ENCODE peak calls at places on chromosomes 2 and 18, in four cellular contexts. H is H1, S is GM23338, M is sigmoid colon. F is an unnamed sample.

GRCh38 chr2:150421252-150421651 is 66.2 kb downstream of the RND3 start:
- DNase-seq in H (no peak), S (no peak), M (no peak), F (no peak)

GRCh38 chr2:207012461-207012860 is 73.1 kb downstream of the CPO start:
- DNase-seq in H (no peak), S (no peak), M (no peak), F (no peak)

GRCh38 chr2:27871805-27872204 is 18.4 kb downstream of the RBKS start:
- DNase-seq in H (no peak), S (peak; percentile 2), M (no peak), F (no peak)

GRCh38 chr2:10449481-10449831 is 1.3 kb upstream of the ODC1 start:
- DNase-seq in H (no peak), S (no peak), M (no peak), F (no peak)

GRCh38 chr2:118644190-118644589 is 203.3 kb downstream of the EN1 start:
- DNase-seq in H (no peak), S (peak; percentile 14), M (no peak), F (no peak)

GRCh38 chr2:205556841-205557539 is 125.3 kb upstream of the NRP2 start:
- DNase-seq in H (no peak), S (peak; percentile 54), M (no peak), F (no peak)

GRCh38 chr2:60771508-60771907 is 15.4 kb downstream of the PAPOLG start:
- DNase-seq in H (no peak), S (no peak), M (no peak), F (no peak)

GRCh38 chr2:231601356-231602229 is 8.9 kb downstream of the TEX44 start:
- DNase-seq in H (peak; percentile 86), S (peak; percentile 97), M (peak; percentile 90), F (peak; percentile 94)

GRCh38 chr2:42053791-42054656 is 6.2 kb downstream of the PKDCC start:
- DNase-seq in H (no peak), S (no peak), M (peak; percentile 93), F (peak; percentile 71)

GRCh38 chr2:9780368-9781130 is 62.7 kb upstream of the TAF1B start:
- DNase-seq in H (no peak), S (no peak), M (no peak), F (no peak)

GRCh38 chr2:70527447-70528080 is 26.1 kb downstream of the TGFA start:
- DNase-seq in H (no peak), S (no peak), M (no peak), F (no peak)

GRCh38 chr2:151810506-151810905 is 17.7 kb downstream of the ARL5A start:
- DNase-seq in H (no peak), S (no peak), M (no peak), F (no peak)

GRCh38 chr2:72037322-72037721 is 110.3 kb downstream of the CYP26B1 start:
- DNase-seq in H (no peak), S (no peak), M (no peak), F (peak; percentile 60)

GRCh38 chr2:138846216-138846821 is 66.1 kb upstream of the NXPH2 start:
- DNase-seq in H (no peak), S (peak; percentile 62), M (no peak), F (no peak)

GRCh38 chr2:140863713-140864112 is 1267.1 kb downstream of the LRP1B start:
- DNase-seq in H (no peak), S (peak; percentile 76), M (no peak), F (no peak)

GRCh38 chr18:74113711-74114110 is 33.9 kb downstream of the FBXO15 start:
- DNase-seq in H (no peak), S (no peak), M (no peak), F (no peak)
- TF ChIP-seq POLR2AphosphoS5 in H (no peak), S (no peak), M (no peak), F (no peak)

DNA sequence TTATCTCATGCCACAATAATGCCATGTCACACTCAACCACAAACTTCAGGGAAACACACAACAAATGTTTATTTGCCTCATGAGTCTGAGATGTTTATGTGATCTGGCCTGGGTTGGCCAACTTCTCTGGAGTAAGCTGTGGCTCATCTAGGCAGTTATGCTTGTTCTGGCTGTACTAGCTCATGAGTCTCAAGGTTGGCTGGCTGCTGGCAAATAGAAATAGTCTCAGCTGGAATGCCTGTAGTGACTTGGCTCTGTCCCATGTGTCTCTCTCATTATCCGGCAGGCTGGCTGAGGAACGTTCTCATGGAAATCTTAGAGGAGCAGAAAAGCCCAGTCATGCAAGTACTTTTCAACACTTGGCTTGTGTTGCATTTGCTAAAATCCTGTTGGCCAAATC is 234.9 kb upstream of the CDH2 start:
- DNase-seq in H (no peak), S (no peak), M (no peak), F (no peak)
- H3K4me1 ChIP-seq in H (no peaks in the 10 kb centered on the region), S (no peaks in the 10 kb centered on the region), M (no peaks in the 10 kb centered on the region), F (no peaks in the 10 kb centered on the region)

GRCh38 chr2:39719317-39719716 is 53.6 kb downstream of the TMEM178A start:
- DNase-seq in H (no peak), S (no peak), M (no peak), F (no peak)
- TF ChIP-seq CTCF in H (no peak), S (no peak), M (no peak), F (no peak)

GRCh38 chr2:172986040-172986439 is 89.6 kb upstream of the MAP3K20 start:
- DNase-seq in H (no peak), S (no peak), M (no peak), F (no peak)

GRCh38 chr2:172988728-172989127 is 86.9 kb upstream of the MAP3K20 start:
- DNase-seq in H (no peak), S (no peak), M (no peak), F (no peak)

GRCh38 chr2:172991036-172991435 is 84.6 kb upstream of the MAP3K20 start:
- DNase-seq in H (no peak), S (no peak), M (no peak), F (no peak)

DNA sequence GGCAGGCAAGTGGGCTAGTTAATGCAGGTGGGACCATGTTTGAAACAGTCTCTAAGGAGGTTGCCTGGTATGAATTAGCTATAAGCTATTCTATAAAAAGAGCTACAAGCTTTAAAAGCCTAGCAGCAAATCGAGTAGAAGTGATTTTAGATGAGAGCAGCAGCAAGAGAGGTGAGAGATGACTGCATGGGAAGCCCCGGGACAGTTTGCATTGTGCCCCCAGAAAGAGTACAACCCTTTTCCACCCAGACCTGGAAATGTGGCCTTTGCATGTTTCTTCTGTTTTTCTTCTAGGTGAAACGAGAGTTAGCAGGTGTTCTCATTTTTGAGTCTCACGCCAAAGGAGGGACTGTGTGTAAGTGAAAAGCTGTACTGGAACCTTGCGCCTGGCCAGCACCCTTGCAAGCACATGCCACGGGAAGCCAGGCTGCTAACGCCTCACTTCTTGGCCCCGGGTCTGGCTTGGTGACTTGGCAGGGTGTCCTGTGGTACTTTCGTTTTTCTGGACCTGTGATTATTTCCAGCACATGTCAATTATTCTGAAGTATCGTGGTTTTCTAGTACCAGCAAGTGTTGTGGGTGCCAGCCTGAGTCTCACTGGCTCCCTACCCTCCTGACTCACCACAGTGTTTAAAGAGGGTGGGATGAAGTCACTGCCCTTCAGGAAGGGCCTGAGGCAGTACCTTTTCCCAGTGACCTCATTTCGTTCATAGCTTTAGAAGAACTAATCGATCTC is 90.3 kb upstream of the MAP3K20 start:
- DNase-seq in H (no peak), S (no peak), M (no peak), F (no peak)
- TF ChIP-seq POLR2AphosphoS5 in H (no peak), S (no peak), M (no peak), F (no peak)

GRCh38 chr18:23226386-23226785 is 91.1 kb downstream of the CABLES1 start:
- DNase-seq in H (no peak), S (no peak), M (no peak), F (no peak)
- H3K4me1 ChIP-seq in H (no peaks in the 10 kb centered on the region), S (peaks cover 7% of the 10 kb centered on the region), M (peaks cover 55% of the 10 kb centered on the region), F (peaks cover 74% of the 10 kb centered on the region)

GRCh38 chr18:52341617-52342381 is 1.8 kb downstream of the DCC start:
- DNase-seq in H (no peak), S (peak; percentile 66), M (no peak), F (no peak)

GRCh38 chr18:52340466-52341378 is 725 bp downstream of the DCC start:
- DNase-seq in H (no peak), S (peak; percentile 38), M (no peak), F (no peak)

GRCh38 chr18:52337286-52337685 is 2.7 kb upstream of the DCC start:
- DNase-seq in H (no peak), S (no peak), M (no peak), F (no peak)

GRCh38 chr18:52343138-52343537 is 3.1 kb downstream of the DCC start:
- DNase-seq in H (no peak), S (peak; percentile 67), M (no peak), F (no peak)

GRCh38 chr18:52339891-52340371 is at the start of gene DCC:
- DNase-seq in H (no peak), S (peak; percentile 82), M (no peak), F (no peak)
- TF ChIP-seq CTCF in H (peak; percentile 58), S (peak; percentile 40), M (peak; percentile 47), F (no peak)

GRCh38 chr2:238714038-238714528 is 133.8 kb upstream of the TWIST2 start:
- DNase-seq in H (no peak), S (no peak), M (no peak), F (no peak)
- TF ChIP-seq POLR2AphosphoS5 in H (no peak), S (no peak), M (peak; percentile 4), F (no peak)

GRCh38 chr2:6353669-6354068 is 512.0 kb downstream of the CMPK2 start:
- DNase-seq in H (no peak), S (no peak), M (no peak), F (no peak)
- H3K4me1 ChIP-seq in H (no peaks in the 10 kb centered on the region), S (no peaks in the 10 kb centered on the region), M (no peaks in the 10 kb centered on the region), F (peaks cover 7% of the 10 kb centered on the region)